ENCODE peak calls at places on chromosomes 3 and 15, in four cellular contexts. C is left ventricle myocardium inferior, R is osteoblast, W is gastrocnemius medialis. F is an unnamed sample. For H3K4me1, the result is how much of the 10 kb centered on the place peaks cover.

GRCh38 chr3:148648685-148649352 is 48.9 kb upstream of the AGTR1 start:
- DNase-seq in R (peak), C (no peak), W (no peak), F (no peak)

GRCh38 chr3:58386966-58387365 is 46.7 kb downstream of the PDHB start:
- DNase-seq in R (no peak), W (no peak), C (peak), F (no peak)

GRCh38 chr3:134406331-134407246 is 32.3 kb upstream of the AMOTL2 start:
- DNase-seq in W (no peak), C (peak), R (no peak), F (no peak)

GRCh38 chr15:92097473-92098178 is 244.1 kb downstream of the SLCO3A1 start:
- DNase-seq in C (no peak), W (no peak), R (peak), F (no peak)

GRCh38 chr3:64399205-64399800 is 174.0 kb upstream of the PRICKLE2 start:
- DNase-seq in W (no peak), R (peak), C (no peak), F (no peak)

GRCh38 chr3:61936344-61936937 is 375.1 kb downstream of the PTPRG start:
- DNase-seq in C (no peak), W (no peak), R (peak), F (no peak)

GRCh38 chr15:69908518-69909420 is 188.9 kb downstream of the TLE3 start:
- DNase-seq in C (no peak), W (no peak), R (no peak), F (no peak)

GRCh38 chr3:130705501-130705900 is 41.1 kb downstream of the PIK3R4 start:
- DNase-seq in W (no peak), R (no peak), C (no peak), F (no peak)

GRCh38 chr3:31213869-31214486 is 318.7 kb upstream of the STT3B start:
- DNase-seq in W (no peak), R (no peak), C (no peak), F (no peak)

GRCh38 chr3:13879946-13880810 is at the start of gene WNT7A:
- DNase-seq in R (peak), W (no peak), C (no peak), F (no peak)

GRCh38 chr15:31111091-31111647 is 9.6 kb upstream of the TRPM1 start:
- DNase-seq in C (no peak), W (no peak), R (no peak), F (no peak)

DNA sequence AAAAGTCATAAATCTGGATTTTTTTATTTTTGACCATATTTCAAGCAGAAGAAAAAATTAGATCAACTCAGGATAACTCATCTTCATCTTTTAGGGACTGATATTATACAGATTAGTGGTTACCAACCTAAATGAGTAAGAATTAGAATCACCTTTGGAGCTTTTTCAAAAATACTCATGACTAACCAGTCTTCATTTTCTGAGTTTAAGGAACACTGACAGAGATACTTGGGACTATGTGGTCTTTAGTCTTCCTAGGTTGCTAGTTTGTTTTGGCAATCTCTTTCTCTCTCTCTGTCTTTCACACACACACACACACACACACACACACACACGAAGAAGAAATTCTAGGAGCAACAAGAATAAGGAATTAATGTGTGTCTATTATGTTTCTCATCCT is 50.1 kb downstream of the TMOD3 start:
- DNase-seq in C (no peak), W (no peak), R (no peak), F (no peak)
- H3K4me1 ChIP-seq in C (half or more), W (under half), R (half or more), F (under half)

DNA sequence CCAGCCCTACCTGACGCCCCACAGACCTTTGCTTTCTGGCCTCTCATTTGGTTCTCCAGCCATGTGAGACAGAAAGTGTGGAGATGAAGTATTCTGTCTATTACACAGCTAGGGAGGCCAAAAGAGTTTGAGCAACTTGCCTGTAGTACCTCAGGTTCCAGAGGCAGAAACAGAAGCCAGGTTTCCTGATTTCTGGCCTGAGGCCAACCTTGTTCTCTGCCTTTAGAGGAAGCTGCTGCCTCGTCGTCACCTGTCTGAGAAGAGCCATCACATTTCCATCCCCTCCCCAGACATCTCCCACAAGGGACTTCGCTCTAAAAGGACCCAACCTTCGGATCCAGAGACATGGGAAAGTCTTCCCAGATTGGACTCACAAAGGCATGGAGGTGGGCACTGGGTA is 3.8 kb downstream of the IL17RE start:
- DNase-seq in W (no peak), C (no peak), R (no peak), F (no peak)
- H3K4me3 ChIP-seq in W (no peak), C (no peak), R (no peak), F (no peak)

DNA sequence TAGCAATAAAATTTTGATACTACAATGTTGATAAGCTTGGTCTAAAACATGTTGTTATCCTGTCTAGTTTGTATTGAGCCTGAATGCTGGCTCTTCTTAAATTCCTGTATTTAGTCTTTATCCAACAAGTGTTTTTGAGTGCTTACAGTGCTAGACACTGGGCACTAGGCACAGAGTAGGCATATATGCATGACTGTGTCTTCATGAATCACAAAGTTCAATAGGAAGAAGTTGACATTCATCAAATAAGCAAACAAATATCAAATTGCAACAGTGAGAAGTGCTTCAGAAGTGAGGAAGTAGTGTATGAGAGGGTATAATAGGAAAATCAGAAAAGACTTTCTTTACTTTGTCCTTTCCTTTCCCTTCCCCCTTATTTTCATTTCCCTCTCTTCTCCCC is 6.8 kb downstream of the CD96 start:
- DNase-seq in C (no peak), R (no peak), W (no peak), F (no peak)
- H3K4me1 ChIP-seq in C (under half), R (under half), W (under half), F (under half)

DNA sequence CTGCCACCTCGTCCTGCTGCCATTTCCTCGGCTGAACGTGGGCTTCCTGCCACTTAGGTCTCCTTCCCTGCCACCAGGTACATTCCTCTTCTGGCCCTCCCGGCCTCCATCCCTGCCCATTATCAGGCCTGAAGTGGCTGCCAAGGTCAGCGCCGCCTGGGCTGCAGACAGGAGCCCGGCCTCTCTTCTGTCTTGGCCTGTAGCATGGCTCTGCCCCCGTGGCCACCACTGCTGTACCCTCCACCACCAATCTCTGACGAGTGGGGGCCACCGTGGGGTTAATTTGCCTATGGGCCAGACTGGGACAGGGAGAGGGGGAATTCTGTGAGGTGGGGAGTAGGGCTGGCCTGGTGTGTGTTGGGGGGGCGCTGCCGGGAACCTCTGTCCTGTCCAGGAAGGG is 2.0 kb upstream of the BAHD1 start:
- DNase-seq in C (no peak), W (no peak), R (peak), F (no peak)
- H3K4me3 ChIP-seq in C (no peak), W (no peak), R (no peak), F (no peak)

GRCh38 chr3:7188551-7188950 is 327.6 kb downstream of the GRM7 start:
- DNase-seq in W (no peak), R (no peak), C (no peak), F (no peak)
- H3K4me1 ChIP-seq in W (under half), R (under half), C (under half), F (under half)

DNA sequence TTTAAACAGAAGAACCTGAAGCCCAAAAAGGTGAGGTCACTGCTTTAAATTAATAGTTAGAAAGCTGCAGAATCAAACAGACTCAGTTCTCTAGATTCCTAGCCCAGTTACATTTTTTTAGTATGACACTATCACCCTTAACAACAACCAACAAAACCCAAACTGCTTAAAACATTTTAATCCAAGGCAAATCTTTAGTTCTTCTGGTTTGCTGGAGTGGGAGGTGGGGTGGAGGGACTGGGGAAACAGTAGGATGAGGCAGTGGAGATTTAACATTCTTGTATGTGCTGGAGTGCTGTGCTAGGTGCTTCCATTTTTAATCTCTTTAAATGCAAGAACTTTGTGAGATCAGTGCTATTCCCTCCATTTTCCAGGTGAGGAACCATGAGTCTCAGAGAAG is 631.6 kb upstream of the KCNMB2 start:
- DNase-seq in R (peak), W (no peak), C (no peak), F (no peak)
- H3K4me3 ChIP-seq in R (no peak), W (no peak), C (no peak), F (no peak)

DNA sequence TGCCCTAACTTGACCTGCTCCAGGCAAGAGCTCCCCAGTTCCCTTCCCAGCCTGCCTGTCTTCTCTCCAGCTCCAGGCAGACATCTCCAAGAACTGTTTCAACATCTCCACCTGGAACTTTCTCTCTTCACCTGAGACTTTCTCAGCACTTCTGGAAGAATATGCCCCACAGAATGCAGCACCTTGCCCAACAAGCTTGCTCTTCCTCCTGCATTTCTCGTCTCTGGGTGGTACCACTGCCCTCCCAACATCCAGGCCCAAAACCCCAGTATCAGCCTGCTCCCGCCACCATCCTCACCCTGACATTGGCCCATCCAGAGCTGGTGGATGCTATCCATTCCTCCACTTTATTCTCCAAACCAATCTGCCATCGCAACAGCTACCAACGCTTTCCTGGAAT is 8.8 kb downstream of the RFTN1 start:
- DNase-seq in W (no peak), C (no peak), R (no peak), F (no peak)
- H3K4me1 ChIP-seq in W (under half), C (half or more), R (under half), F (under half)

GRCh38 chr15:25718597-25718996 is 144.5 kb downstream of the ATP10A start:
- DNase-seq in W (no peak), R (peak), C (no peak), F (peak)

GRCh38 chr15:25717116-25717755 is 145.9 kb downstream of the ATP10A start:
- DNase-seq in C (no peak), W (no peak), R (peak), F (peak)

GRCh38 chr15:25719101-25719985 is 143.8 kb downstream of the ATP10A start:
- DNase-seq in R (peak), W (no peak), C (no peak), F (no peak)

GRCh38 chr15:25716414-25717102 is 146.6 kb downstream of the ATP10A start:
- DNase-seq in C (no peak), W (no peak), R (peak), F (peak)

DNA sequence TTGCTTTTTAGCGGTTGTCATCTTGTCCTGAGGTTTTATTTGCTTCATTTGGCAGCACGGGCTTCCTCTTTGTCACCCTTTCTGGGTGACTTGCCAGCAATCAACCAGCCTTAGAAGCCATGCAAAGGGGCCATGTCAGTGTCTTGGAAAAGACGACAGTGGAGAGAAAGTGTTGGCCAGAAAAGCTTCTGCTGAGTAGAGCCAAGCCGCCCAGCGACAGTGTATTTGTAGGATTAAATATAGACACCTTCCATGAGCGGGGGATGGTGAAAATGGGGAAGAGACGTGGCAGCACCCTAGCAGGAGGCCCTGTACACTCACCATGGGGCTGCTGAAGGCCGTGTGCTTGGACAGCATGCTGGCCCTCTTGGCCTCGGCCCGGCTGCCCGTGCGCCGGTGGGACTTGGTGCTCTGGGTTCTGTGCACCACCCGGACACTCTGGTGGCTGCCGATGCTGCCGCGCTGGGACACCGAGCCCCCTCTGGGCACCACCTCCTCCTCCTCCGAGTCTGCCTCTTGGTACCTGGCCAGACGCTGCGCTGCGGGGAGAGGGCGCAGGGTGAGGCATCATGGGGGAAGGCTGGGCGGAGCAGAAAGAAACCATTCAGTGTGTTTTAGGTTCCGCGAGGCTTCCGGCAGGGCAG is 145.1 kb downstream of the ATP10A start:
- DNase-seq in W (no peak), R (peak), C (no peak), F (peak)
- H3K4me3 ChIP-seq in W (no peak), R (no peak), C (no peak), F (no peak)

DNA sequence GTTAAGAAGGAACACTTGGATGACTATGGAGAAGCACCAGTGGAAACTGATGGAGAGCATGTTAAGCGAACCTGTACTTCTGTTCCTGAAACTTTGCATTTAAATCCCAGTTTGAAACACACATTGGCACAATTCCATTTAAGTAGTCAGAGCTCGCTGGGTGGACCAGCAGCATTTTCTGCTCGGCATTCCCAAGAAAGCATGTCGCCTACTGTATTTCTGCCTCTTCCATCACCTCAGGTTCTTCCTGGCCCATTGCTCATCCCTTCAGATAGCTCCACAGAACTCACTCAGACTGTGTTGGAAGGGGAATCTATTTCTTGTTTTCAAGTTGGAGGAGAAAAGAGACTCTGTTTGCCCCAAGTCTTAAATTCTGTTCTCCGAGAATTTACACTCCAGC is 3.0 kb downstream of the SKIL start:
- DNase-seq in R (no peak), C (no peak), W (no peak), F (no peak)
- H3K4me1 ChIP-seq in R (under half), C (half or more), W (under half), F (under half)

F was measured in ascending aorta.